ENCODE peak calls at places on chromosomes 16 and 17, in ten cellular contexts. L is esophagus muscularis mucosa, A is SK-N-SH, X is H1, O is prostate gland, V is transverse colon, W is GM23338, B is Panc1, S is suprapubic skin, M is spleen. G is an unnamed sample. For H3K36me3, the result is how much of the 10 kb centered on the place peaks cover.

GRCh38 chr17:71063127-71063526 is 893.8 kb downstream of the KCNJ2 start:
- DNase-seq in L (no peak), A (no peak), X (no peak), O (no peak), V (no peak), W (no peak), B (no peak), S (no peak), M (no peak), G (no peak)

GRCh38 chr17:1947229-1947742 is 77.8 kb downstream of the RTN4RL1 start:
- DNase-seq in L (no peak), A (peak), X (no peak), O (no peak), V (no peak), W (no peak), B (no peak), S (no peak), M (no peak), G (no peak)

GRCh38 chr17:74605361-74605760 is 13.3 kb upstream of the CD300LD start:
- DNase-seq in L (no peak), A (no peak), X (no peak), O (peak), V (peak), W (no peak), B (no peak), S (peak), M (no peak), G (no peak)

GRCh38 chr16:55534773-55535172 is 25.9 kb downstream of the LPCAT2 start:
- DNase-seq in L (no peak), A (no peak), X (no peak), O (no peak), V (no peak), W (no peak), B (no peak), S (no peak), M (no peak), G (no peak)

GRCh38 chr17:37607637-37608368 is 1.4 kb downstream of the SYNRG start:
- DNase-seq in L (no peak), A (no peak), X (no peak), O (no peak), V (peak), W (no peak), B (no peak), S (no peak), M (peak), G (no peak)

GRCh38 chr17:49691677-49692191 is 13.8 kb upstream of the SPOP start:
- DNase-seq in L (no peak), A (no peak), X (no peak), O (no peak), V (no peak), W (peak), B (no peak), S (no peak), M (no peak), G (no peak)

GRCh38 chr16:30535106-30535776 is 583 bp upstream of the ZNF747 start:
- DNase-seq in L (no peak), A (no peak), X (no peak), O (no peak), V (no peak), W (peak), B (peak), S (no peak), M (no peak), G (no peak)

GRCh38 chr16:14310519-14310991 is 239.4 kb downstream of the MRTFB start:
- DNase-seq in L (no peak), A (peak), X (no peak), O (no peak), V (peak), W (peak), B (no peak), S (no peak), M (peak), G (no peak)

GRCh38 chr16:89103156-89103555 is 9.5 kb downstream of the ACSF3 start:
- DNase-seq in L (no peak), A (no peak), X (no peak), O (no peak), V (peak), W (no peak), B (no peak), S (no peak), M (peak), G (no peak)

GRCh38 chr16:89102035-89102776 is 8.6 kb downstream of the ACSF3 start:
- DNase-seq in L (no peak), A (no peak), X (no peak), O (no peak), V (peak), W (no peak), B (no peak), S (no peak), M (no peak), G (no peak)

GRCh38 chr16:89103781-89104180 is 10.1 kb downstream of the ACSF3 start:
- DNase-seq in L (no peak), A (no peak), X (no peak), O (no peak), V (no peak), W (no peak), B (no peak), S (no peak), M (peak), G (no peak)

GRCh38 chr16:89101303-89102034 is 7.8 kb downstream of the ACSF3 start:
- DNase-seq in L (no peak), A (no peak), X (no peak), O (no peak), V (no peak), W (no peak), B (no peak), S (no peak), M (no peak), G (no peak)

GRCh38 chr16:89102777-89103073 is 9.1 kb downstream of the ACSF3 start:
- DNase-seq in L (no peak), A (no peak), X (no peak), O (no peak), V (no peak), W (no peak), B (no peak), S (no peak), M (no peak), G (no peak)
- H3K36me3 ChIP-seq in L (half or more), A (half or more), X (under half), O (under half), V (under half), W (under half), B (under half), S (half or more), M (half or more), G (under half)

GRCh38 chr16:1980770-1981087 is 540 bp downstream of the NOXO1 start:
- DNase-seq in L (no peak), A (no peak), X (no peak), O (no peak), V (no peak), W (no peak), B (no peak), S (no peak), M (no peak), G (no peak)
- TF ChIP-seq POLR2AphosphoS5 in L (no peak), A (no peak), X (no peak), O (no peak), V (no peak), W (no peak), B (no peak), S (no peak), M (no peak), G (no peak)

DNA sequence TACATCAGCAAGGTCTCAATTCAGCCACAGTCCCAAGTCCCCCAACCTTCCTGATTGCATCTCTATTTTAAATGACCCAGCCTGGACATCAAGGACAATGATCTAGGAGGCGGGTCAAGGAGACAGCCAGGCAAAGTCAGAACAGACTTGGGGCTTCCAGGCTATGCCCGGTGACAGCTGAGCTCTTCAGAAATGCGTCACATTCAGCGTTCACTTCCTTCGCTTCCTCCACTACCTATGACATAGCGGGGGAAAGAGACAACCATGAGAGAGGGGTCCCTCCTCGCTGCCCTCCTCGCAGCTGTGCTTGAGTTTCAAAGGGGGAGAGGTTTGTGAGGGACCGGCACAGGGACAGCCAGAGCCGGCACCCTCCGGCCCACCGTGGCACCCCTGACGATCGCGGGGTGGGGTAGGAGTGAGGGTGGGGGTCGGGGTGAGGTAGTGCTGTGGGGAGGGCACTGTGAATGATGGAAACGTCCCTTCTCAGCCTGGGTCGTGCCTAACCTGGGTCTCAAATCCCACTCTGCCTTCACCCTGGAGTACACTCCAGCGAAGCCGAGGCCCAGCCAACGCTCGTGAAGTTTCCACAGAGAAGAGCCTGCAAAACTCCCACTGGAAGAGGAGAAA is 12.3 kb upstream of the LGALS3BP start:
- DNase-seq in L (no peak), A (peak), X (no peak), O (no peak), V (peak), W (no peak), B (no peak), S (peak), M (peak), G (no peak)
- H3K36me3 ChIP-seq in L (half or more), A (half or more), X (under half), O (under half), V (under half), W (under half), B (under half), S (half or more), M (half or more), G (under half)

GRCh38 chr17:40561294-40561870 is 3.9 kb downstream of the CCR7 start:
- DNase-seq in L (peak), A (no peak), X (no peak), O (no peak), V (no peak), W (no peak), B (no peak), S (no peak), M (peak), G (no peak)
- TF ChIP-seq POLR2AphosphoS5 in L (no peak), A (no peak), X (no peak), O (no peak), V (no peak), W (no peak), B (no peak), S (no peak), M (no peak), G (no peak)

G was measured in SK-N-MC.